ENCODE peak calls at places on chromosomes 1 and 21, in nine cellular contexts. One of them, this sample, is unnamed.

GRCh38 chr1:76494807-76495206 is 372.5 kb upstream of the ST6GALNAC5 start:
- DNase-seq in HT-29: no peak
- DNase-seq in cardiac fibroblast: peak
- DNase-seq in head of caudate nucleus: no peak
- DNase-seq in stimulated activated CD4-positive, alpha-beta T cell treated with anti-CD3 and anti-CD28 coated beads, Interleukin-4, amount 100 ng/mL, for 24 hours: no peak
- DNase-seq in HEK293T: no peak
- DNase-seq in SHP77: no peak
- DNase-seq in GM19239: no peak
- DNase-seq in activated naive CD8-positive, alpha-beta T cell treated with anti-CD3 and anti-CD28 coated beads, Interleukin-2, amount 50 U/mL, for 24 hours: no peak
- DNase-seq in this sample: no peak

GRCh38 chr1:43933386-43934278 is at the start of gene ARTN:
- DNase-seq in HT-29: no peak
- DNase-seq in cardiac fibroblast: no peak
- DNase-seq in head of caudate nucleus: no peak
- DNase-seq in stimulated activated CD4-positive, alpha-beta T cell treated with anti-CD3 and anti-CD28 coated beads, Interleukin-4, amount 100 ng/mL, for 24 hours: no peak
- DNase-seq in HEK293T: no peak
- DNase-seq in SHP77: no peak
- DNase-seq in GM19239: no peak
- DNase-seq in activated naive CD8-positive, alpha-beta T cell treated with anti-CD3 and anti-CD28 coated beads, Interleukin-2, amount 50 U/mL, for 24 hours: no peak
- DNase-seq in this sample: peak

GRCh38 chr21:14306143-14306907 is 76.6 kb downstream of the HSPA13 start:
- DNase-seq in HT-29: peak
- DNase-seq in cardiac fibroblast: peak
- DNase-seq in head of caudate nucleus: no peak
- DNase-seq in stimulated activated CD4-positive, alpha-beta T cell treated with anti-CD3 and anti-CD28 coated beads, Interleukin-4, amount 100 ng/mL, for 24 hours: no peak
- DNase-seq in HEK293T: no peak
- DNase-seq in SHP77: no peak
- DNase-seq in GM19239: no peak
- DNase-seq in activated naive CD8-positive, alpha-beta T cell treated with anti-CD3 and anti-CD28 coated beads, Interleukin-2, amount 50 U/mL, for 24 hours: no peak
- DNase-seq in this sample: peak

GRCh38 chr21:14526816-14527689 is 19.1 kb downstream of the SAMSN1 start:
- DNase-seq in HT-29: no peak
- DNase-seq in cardiac fibroblast: no peak
- DNase-seq in head of caudate nucleus: no peak
- DNase-seq in stimulated activated CD4-positive, alpha-beta T cell treated with anti-CD3 and anti-CD28 coated beads, Interleukin-4, amount 100 ng/mL, for 24 hours: no peak
- DNase-seq in HEK293T: no peak
- DNase-seq in SHP77: no peak
- DNase-seq in GM19239: no peak
- DNase-seq in activated naive CD8-positive, alpha-beta T cell treated with anti-CD3 and anti-CD28 coated beads, Interleukin-2, amount 50 U/mL, for 24 hours: no peak
- DNase-seq in this sample: no peak

GRCh38 chr1:2972879-2973575 is 48.2 kb upstream of the ACTRT2 start:
- DNase-seq in HT-29: no peak
- DNase-seq in cardiac fibroblast: no peak
- DNase-seq in head of caudate nucleus: no peak
- DNase-seq in stimulated activated CD4-positive, alpha-beta T cell treated with anti-CD3 and anti-CD28 coated beads, Interleukin-4, amount 100 ng/mL, for 24 hours: no peak
- DNase-seq in HEK293T: no peak
- DNase-seq in SHP77: no peak
- DNase-seq in GM19239: no peak
- DNase-seq in activated naive CD8-positive, alpha-beta T cell treated with anti-CD3 and anti-CD28 coated beads, Interleukin-2, amount 50 U/mL, for 24 hours: no peak
- DNase-seq in this sample: no peak

GRCh38 chr1:242710286-242710685 is 185.8 kb upstream of the PLD5 start:
- DNase-seq in HT-29: no peak
- DNase-seq in cardiac fibroblast: no peak
- DNase-seq in head of caudate nucleus: no peak
- DNase-seq in stimulated activated CD4-positive, alpha-beta T cell treated with anti-CD3 and anti-CD28 coated beads, Interleukin-4, amount 100 ng/mL, for 24 hours: no peak
- DNase-seq in HEK293T: no peak
- DNase-seq in SHP77: no peak
- DNase-seq in GM19239: no peak
- DNase-seq in activated naive CD8-positive, alpha-beta T cell treated with anti-CD3 and anti-CD28 coated beads, Interleukin-2, amount 50 U/mL, for 24 hours: no peak
- DNase-seq in this sample: peak

GRCh38 chr1:36871146-36871971 is 163.0 kb downstream of the GRIK3 start:
- DNase-seq in HT-29: no peak
- DNase-seq in cardiac fibroblast: no peak
- DNase-seq in head of caudate nucleus: peak
- DNase-seq in stimulated activated CD4-positive, alpha-beta T cell treated with anti-CD3 and anti-CD28 coated beads, Interleukin-4, amount 100 ng/mL, for 24 hours: no peak
- DNase-seq in HEK293T: no peak
- DNase-seq in SHP77: no peak
- DNase-seq in GM19239: no peak
- DNase-seq in activated naive CD8-positive, alpha-beta T cell treated with anti-CD3 and anti-CD28 coated beads, Interleukin-2, amount 50 U/mL, for 24 hours: no peak
- DNase-seq in this sample: no peak

GRCh38 chr1:183024352-183025337 is 1.4 kb downstream of the LAMC1 start:
- DNase-seq in HT-29: peak
- DNase-seq in cardiac fibroblast: peak
- DNase-seq in head of caudate nucleus: no peak
- DNase-seq in stimulated activated CD4-positive, alpha-beta T cell treated with anti-CD3 and anti-CD28 coated beads, Interleukin-4, amount 100 ng/mL, for 24 hours: no peak
- DNase-seq in HEK293T: no peak
- DNase-seq in SHP77: no peak
- DNase-seq in GM19239: no peak
- DNase-seq in activated naive CD8-positive, alpha-beta T cell treated with anti-CD3 and anti-CD28 coated beads, Interleukin-2, amount 50 U/mL, for 24 hours: no peak
- DNase-seq in this sample: peak

GRCh38 chr1:153752561-153753195 is 22.5 kb upstream of the SLC27A3 start:
- DNase-seq in HT-29: no peak
- DNase-seq in cardiac fibroblast: peak
- DNase-seq in head of caudate nucleus: no peak
- DNase-seq in stimulated activated CD4-positive, alpha-beta T cell treated with anti-CD3 and anti-CD28 coated beads, Interleukin-4, amount 100 ng/mL, for 24 hours: no peak
- DNase-seq in HEK293T: no peak
- DNase-seq in SHP77: no peak
- DNase-seq in GM19239: no peak
- DNase-seq in activated naive CD8-positive, alpha-beta T cell treated with anti-CD3 and anti-CD28 coated beads, Interleukin-2, amount 50 U/mL, for 24 hours: no peak
- DNase-seq in this sample: no peak

GRCh38 chr21:35026153-35026499 is 23.0 kb downstream of the RUNX1 start:
- DNase-seq in HT-29: no peak
- DNase-seq in cardiac fibroblast: no peak
- DNase-seq in head of caudate nucleus: no peak
- DNase-seq in stimulated activated CD4-positive, alpha-beta T cell treated with anti-CD3 and anti-CD28 coated beads, Interleukin-4, amount 100 ng/mL, for 24 hours: no peak
- DNase-seq in HEK293T: no peak
- DNase-seq in SHP77: no peak
- DNase-seq in GM19239: no peak
- DNase-seq in activated naive CD8-positive, alpha-beta T cell treated with anti-CD3 and anti-CD28 coated beads, Interleukin-2, amount 50 U/mL, for 24 hours: no peak
- DNase-seq in this sample: no peak

GRCh38 chr1:201140235-201140940 is 13.4 kb upstream of the ASCL5 start:
- DNase-seq in HT-29: no peak
- DNase-seq in cardiac fibroblast: no peak
- DNase-seq in head of caudate nucleus: no peak
- DNase-seq in stimulated activated CD4-positive, alpha-beta T cell treated with anti-CD3 and anti-CD28 coated beads, Interleukin-4, amount 100 ng/mL, for 24 hours: no peak
- DNase-seq in HEK293T: no peak
- DNase-seq in SHP77: no peak
- DNase-seq in GM19239: no peak
- DNase-seq in activated naive CD8-positive, alpha-beta T cell treated with anti-CD3 and anti-CD28 coated beads, Interleukin-2, amount 50 U/mL, for 24 hours: no peak
- DNase-seq in this sample: no peak

GRCh38 chr1:21884456-21885235 is 52.5 kb downstream of the HSPG2 start:
- DNase-seq in HT-29: no peak
- DNase-seq in cardiac fibroblast: no peak
- DNase-seq in head of caudate nucleus: no peak
- DNase-seq in stimulated activated CD4-positive, alpha-beta T cell treated with anti-CD3 and anti-CD28 coated beads, Interleukin-4, amount 100 ng/mL, for 24 hours: no peak
- DNase-seq in HEK293T: no peak
- DNase-seq in SHP77: no peak
- DNase-seq in GM19239: no peak
- DNase-seq in activated naive CD8-positive, alpha-beta T cell treated with anti-CD3 and anti-CD28 coated beads, Interleukin-2, amount 50 U/mL, for 24 hours: no peak
- DNase-seq in this sample: no peak

GRCh38 chr1:94329276-94329675 is 88.9 kb upstream of the ABCD3 start:
- DNase-seq in HT-29: no peak
- DNase-seq in cardiac fibroblast: peak
- DNase-seq in head of caudate nucleus: no peak
- DNase-seq in stimulated activated CD4-positive, alpha-beta T cell treated with anti-CD3 and anti-CD28 coated beads, Interleukin-4, amount 100 ng/mL, for 24 hours: no peak
- DNase-seq in HEK293T: no peak
- DNase-seq in SHP77: no peak
- DNase-seq in GM19239: no peak
- DNase-seq in activated naive CD8-positive, alpha-beta T cell treated with anti-CD3 and anti-CD28 coated beads, Interleukin-2, amount 50 U/mL, for 24 hours: no peak
- DNase-seq in this sample: no peak

GRCh38 chr1:33823830-33824229 is 40.0 kb upstream of the HMGB4 start:
- DNase-seq in HT-29: no peak
- DNase-seq in cardiac fibroblast: no peak
- DNase-seq in head of caudate nucleus: no peak
- DNase-seq in stimulated activated CD4-positive, alpha-beta T cell treated with anti-CD3 and anti-CD28 coated beads, Interleukin-4, amount 100 ng/mL, for 24 hours: no peak
- DNase-seq in HEK293T: no peak
- DNase-seq in SHP77: no peak
- DNase-seq in GM19239: no peak
- DNase-seq in activated naive CD8-positive, alpha-beta T cell treated with anti-CD3 and anti-CD28 coated beads, Interleukin-2, amount 50 U/mL, for 24 hours: no peak
- DNase-seq in this sample: no peak

This sample was measured in A673.